ENCODE peak calls at places on chromosomes 5 and 9, in ten cellular contexts. C is K562; V is stimulated activated CD8-positive, alpha-beta memory T cell treated with anti-CD3 and anti-CD28 coated beads, Interleukin-7, amount 100 ng/mL, for 1 hour; T is NCI-H1105; D is CMK; W is activated T-cell treated with anti-CD3 and anti-CD28 coated beads, Interleukin-2, amount 50 U/mL, for 24 hours; B is amniotic stem cell; A is nephron progenitor cell; Y is HepG2; M is T-cell. R is an unnamed sample.
A peak's percentile ranks its signal among the peaks of the same experiment; 100 is the strongest.

GRCh38 chr5:13939647-13940046 is 4.8 kb downstream of the DNAH5 start:
- DNase-seq in C (no peak), V (no peak), T (no peak), D (no peak), W (no peak), B (no peak), A (no peak), Y (no peak), M (no peak), R (no peak)

GRCh38 chr5:151123897-151124751 is 33.5 kb downstream of the ANXA6 start:
- DNase-seq in C (no peak), V (no peak), T (peak; percentile 57), D (no peak), W (peak; percentile 71), B (no peak), A (no peak), Y (no peak), M (no peak), R (no peak)

GRCh38 chr9:130171226-130172148 is 717 bp upstream of the NCS1 start:
- DNase-seq in C (no peak), V (no peak), T (no peak), D (no peak), W (peak; percentile 42), B (no peak), A (no peak), Y (no peak), M (no peak), R (no peak)

GRCh38 chr9:11646831-11647230 is 1034.0 kb upstream of the PTPRD start:
- DNase-seq in C (no peak), V (no peak), T (no peak), D (no peak), W (no peak), B (no peak), A (no peak), Y (no peak), M (no peak), R (no peak)

GRCh38 chr9:23232831-23233230 is 593.2 kb downstream of the ELAVL2 start:
- DNase-seq in C (no peak), V (no peak), T (no peak), D (no peak), W (no peak), B (no peak), A (no peak), Y (no peak), M (no peak), R (no peak)

GRCh38 chr5:146877783-146878470 is 630 bp downstream of the PPP2R2B start:
- DNase-seq in C (no peak), V (no peak), T (no peak), D (no peak), W (peak; percentile 55), B (no peak), A (peak; percentile 70), Y (no peak), M (peak; percentile 5), R (peak; percentile 33)

GRCh38 chr9:135835131-135835530 is 72.2 kb downstream of the CAMSAP1 start:
- DNase-seq in C (no peak), V (no peak), T (no peak), D (no peak), W (no peak), B (no peak), A (no peak), Y (no peak), M (no peak), R (no peak)

GRCh38 chr9:137760426-137760825 is 117.2 kb upstream of the CACNA1B start:
- DNase-seq in C (no peak), V (no peak), T (no peak), D (no peak), W (no peak), B (no peak), A (no peak), Y (no peak), M (no peak), R (no peak)

GRCh38 chr5:140317859-140318258 is 15.0 kb upstream of the PFDN1 start:
- DNase-seq in C (no peak), V (no peak), T (no peak), D (no peak), W (no peak), B (peak; percentile 30), A (no peak), Y (no peak), M (no peak), R (no peak)

GRCh38 chr9:137083418-137084004 is 3.3 kb upstream of the MAN1B1 start:
- DNase-seq in C (peak; percentile 62), V (no peak), T (no peak), D (no peak), W (no peak), B (peak; percentile 90), A (no peak), Y (peak; percentile 70), M (no peak), R (peak; percentile 85)

GRCh38 chr5:147735621-147736125 is 46.9 kb downstream of the JAKMIP2 start:
- DNase-seq in C (no peak), V (no peak), T (no peak), D (no peak), W (no peak), B (no peak), A (no peak), Y (no peak), M (no peak), R (no peak)

GRCh38 chr9:115373000-115373709 is 255.2 kb upstream of the TNC start:
- DNase-seq in C (no peak), V (no peak), T (no peak), D (no peak), W (no peak), B (peak; percentile 66), A (no peak), Y (peak; percentile 35), M (no peak), R (peak; percentile 75)

GRCh38 chr9:98580956-98581355 is 127.8 kb downstream of the GABBR2 start:
- DNase-seq in C (no peak), V (no peak), T (no peak), D (no peak), W (no peak), B (no peak), A (no peak), Y (no peak), M (no peak), R (no peak)

GRCh38 chr9:136542246-136543041 is 3.4 kb downstream of the NOTCH1 start:
- DNase-seq in C (no peak), V (no peak), T (no peak), D (no peak), W (no peak), B (no peak), A (no peak), Y (no peak), M (no peak), R (no peak)

GRCh38 chr5:40410231-40410861 is 269.4 kb upstream of the PTGER4 start:
- DNase-seq in C (no peak), V (peak; percentile 38), T (no peak), D (no peak), W (peak; percentile 58), B (no peak), A (no peak), Y (no peak), M (peak; percentile 75), R (no peak)

GRCh38 chr5:53110156-53110555 is 599 bp upstream of the MOCS2 start:
- DNase-seq in C (no peak), V (no peak), T (no peak), D (no peak), W (no peak), B (no peak), A (peak; percentile 16), Y (no peak), M (no peak), R (no peak)

GRCh38 chr5:138974227-138975063 is 99.3 kb upstream of the LRRTM2 start:
- DNase-seq in C (peak; percentile 66), V (no peak), T (no peak), D (no peak), W (no peak), B (no peak), A (peak; percentile 44), Y (no peak), M (no peak), R (no peak)

GRCh38 chr9:76571288-76572204 is 112.6 kb downstream of the GCNT1 start:
- DNase-seq in C (no peak), V (no peak), T (no peak), D (no peak), W (no peak), B (no peak), A (no peak), Y (no peak), M (no peak), R (no peak)

GRCh38 chr5:139457653-139458306 is 4.8 kb downstream of the ECSCR start:
- DNase-seq in C (no peak), V (no peak), T (no peak), D (no peak), W (no peak), B (no peak), A (no peak), Y (no peak), M (no peak), R (no peak)

GRCh38 chr5:160262665-160263064 is 33.4 kb downstream of the FABP6 start:
- DNase-seq in C (peak; percentile 74), V (no peak), T (no peak), D (no peak), W (no peak), B (no peak), A (peak; percentile 28), Y (no peak), M (no peak), R (peak; percentile 42)

GRCh38 chr9:116074658-116075057 is 78.9 kb upstream of the PAPPA start:
- DNase-seq in C (no peak), V (no peak), T (no peak), D (no peak), W (no peak), B (no peak), A (no peak), Y (no peak), M (no peak), R (no peak)

GRCh38 chr9:127664678-127665507 is 41.9 kb upstream of the CFAP157 start:
- DNase-seq in C (no peak), V (no peak), T (no peak), D (no peak), W (no peak), B (no peak), A (no peak), Y (peak; percentile 83), M (no peak), R (peak; percentile 40)

GRCh38 chr5:145470382-145470979 is 364.7 kb downstream of the PRELID2 start:
- DNase-seq in C (no peak), V (no peak), T (no peak), D (no peak), W (no peak), B (no peak), A (no peak), Y (no peak), M (no peak), R (no peak)

GRCh38 chr9:137127301-137128157 is 11.4 kb upstream of the GRIN1 start:
- DNase-seq in C (peak; percentile 55), V (no peak), T (no peak), D (peak; percentile 58), W (no peak), B (no peak), A (no peak), Y (peak; percentile 65), M (no peak), R (peak; percentile 49)

R was measured in hepatocyte.